ENCODE peak calls at places on chromosomes 16 and 17, in seven cellular contexts. D is lung, Q is ascending aorta, H is BJ, O is pancreas, K is PC-3, P is fibroblast of lung. T is an unnamed sample.

GRCh38 chr16:72938426-72939164 is 109.3 kb downstream of the ZFHX3 start:
- DNase-seq in O (peak; percentile 64), D (peak; percentile 68), K (peak; percentile 67), H (no peak), P (peak; percentile 94), Q (peak; percentile 94), T (peak; percentile 28)

GRCh38 chr16:89883346-89884040 is 10.1 kb downstream of the TCF25 start:
- DNase-seq in P (no peak), Q (no peak), O (no peak), H (no peak), K (no peak), D (no peak), T (no peak)

GRCh38 chr17:80527016-80527645 is 17.5 kb upstream of the RPTOR start:
- DNase-seq in P (no peak), K (peak; percentile 36), Q (no peak), O (no peak), H (no peak), D (no peak), T (peak; percentile 71)

GRCh38 chr16:57988929-57989328 is 11.5 kb downstream of the ZNF319 start:
- DNase-seq in O (no peak), Q (no peak), H (no peak), D (no peak), P (no peak), K (no peak), T (peak; percentile 92)

GRCh38 chr16:49834496-49835009 is 21.4 kb downstream of the ZNF423 start:
- DNase-seq in Q (peak; percentile 88), K (no peak), P (peak; percentile 41), H (no peak), D (no peak), O (no peak), T (no peak)

GRCh38 chr17:76630151-76630550 is 13.4 kb downstream of the ST6GALNAC1 start:
- DNase-seq in P (no peak), Q (no peak), H (no peak), D (no peak), K (no peak), O (no peak), T (no peak)

GRCh38 chr16:728890-729744 is 2.2 kb downstream of the HAGHL start:
- DNase-seq in K (no peak), P (no peak), Q (no peak), D (no peak), H (no peak), O (peak; percentile 46), T (no peak)

GRCh38 chr16:17058471-17058870 is 412.3 kb downstream of the XYLT1 start:
- DNase-seq in K (no peak), O (no peak), P (no peak), D (peak; percentile 14), H (no peak), Q (no peak), T (no peak)

GRCh38 chr17:55540414-55541091 is 29.3 kb upstream of the SMIM36 start:
- DNase-seq in P (peak; percentile 17), O (no peak), Q (no peak), H (peak; percentile 27), K (peak; percentile 89), D (no peak), T (peak; percentile 77)

GRCh38 chr16:46894011-46894672 is 10.0 kb downstream of the GPT2 start:
- DNase-seq in P (peak; percentile 42), K (no peak), H (no peak), O (peak; percentile 79), D (no peak), Q (no peak), T (no peak)

GRCh38 chr17:29682987-29683386 is 60.3 kb upstream of the CORO6 start:
- DNase-seq in H (no peak), Q (no peak), D (no peak), K (no peak), P (no peak), O (no peak), T (no peak)

GRCh38 chr16:87829988-87830672 is 39.2 kb downstream of the SLC7A5 start:
- DNase-seq in D (no peak), O (no peak), Q (no peak), H (no peak), P (no peak), K (no peak), T (no peak)

GRCh38 chr17:17119533-17119932 is 77.3 kb downstream of the MPRIP start:
- DNase-seq in Q (no peak), H (no peak), O (no peak), K (peak; percentile 66), P (peak; percentile 76), D (no peak), T (peak; percentile 82)

DNA sequence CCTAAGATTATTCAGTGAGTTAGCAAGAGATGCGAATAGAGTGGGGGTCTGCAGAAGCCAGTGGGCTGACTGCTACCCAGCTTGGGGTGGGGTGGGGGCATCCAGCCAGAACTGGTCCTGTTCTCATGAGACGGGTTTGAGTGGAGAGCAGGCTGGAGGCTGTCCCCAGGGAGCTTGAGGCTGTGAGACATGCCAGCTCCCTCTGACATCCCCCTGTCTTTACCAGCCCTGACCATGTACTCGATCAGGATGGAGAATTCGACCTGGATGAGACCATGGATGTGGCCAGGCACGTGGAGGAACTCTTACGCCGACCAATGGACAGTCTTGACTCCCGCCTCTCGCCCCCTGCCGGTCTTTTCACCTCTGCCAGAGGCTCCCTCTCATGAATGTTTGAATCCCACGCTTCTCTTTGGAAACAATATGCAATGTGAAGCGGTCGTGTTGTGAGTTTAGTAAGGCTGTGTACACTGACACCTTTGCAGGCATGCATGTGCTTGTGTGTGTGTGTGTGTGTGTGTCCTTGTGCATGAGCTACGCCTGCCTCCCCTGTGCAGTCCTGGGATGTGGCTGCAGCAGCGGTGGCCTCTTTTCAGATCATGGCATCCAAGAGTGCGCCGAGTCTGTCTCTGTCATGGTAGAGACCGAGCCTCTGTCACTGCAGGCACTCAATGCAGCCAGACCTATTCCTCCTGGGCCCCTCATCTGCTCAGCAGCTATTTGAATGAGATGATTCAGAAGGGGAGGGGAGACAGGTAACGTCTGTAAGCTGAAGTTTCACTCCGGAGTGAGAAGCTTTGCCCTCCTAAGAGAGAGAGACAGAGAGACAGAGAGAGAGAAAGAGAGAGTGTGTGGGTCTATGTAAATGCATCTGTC is 22.2 kb downstream of the STAT5A start:
- DNase-seq in Q (no peak), K (no peak), P (no peak), O (no peak), H (no peak), D (no peak), T (no peak)
- H3K4me3 ChIP-seq in Q (no peak overlapping the region), K (no peak overlapping the region), P (no peak overlapping the region), O (no peak overlapping the region), H (no peak overlapping the region), D (no peak overlapping the region), T (no peak overlapping the region)

DNA sequence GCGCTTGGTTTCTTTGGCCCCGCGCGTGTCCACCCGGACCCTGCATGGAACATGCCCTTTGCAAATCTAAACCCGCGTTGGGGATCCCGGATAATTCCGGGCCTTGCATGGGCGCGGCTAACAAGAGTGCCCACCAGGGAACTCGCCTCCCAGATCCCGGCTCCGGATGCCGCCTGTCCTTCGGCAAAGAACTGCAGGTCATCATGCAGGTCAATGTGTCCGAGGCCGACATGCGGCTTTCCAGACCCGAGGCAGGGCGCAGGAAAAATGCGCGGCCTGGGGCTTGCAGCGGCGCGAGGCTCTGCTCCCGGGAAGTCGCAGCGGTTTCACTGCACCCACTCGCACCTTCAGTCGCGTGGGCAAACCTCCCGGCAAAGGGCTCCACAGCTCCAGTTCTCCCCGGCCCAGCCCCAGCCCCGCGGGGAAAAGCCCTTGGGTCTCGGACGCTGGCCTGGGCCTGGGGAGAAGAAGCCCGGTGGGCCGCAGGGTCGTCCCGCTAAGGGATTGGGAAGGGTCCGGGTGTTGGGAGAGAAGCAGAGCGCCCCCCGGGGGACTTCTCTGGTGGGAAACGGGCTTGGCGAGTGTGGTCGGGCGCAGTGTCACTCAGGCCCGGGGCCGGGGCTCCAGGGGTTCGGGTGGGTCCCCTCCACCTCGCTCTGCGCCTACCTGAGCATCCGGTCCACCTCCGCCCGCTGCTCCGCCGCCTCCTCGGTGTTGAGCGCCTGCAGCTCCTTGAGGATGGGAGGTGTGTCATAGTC is 805 bp downstream of the HNF1B start:
- DNase-seq in Q (no peak), D (peak; percentile 49), H (no peak), O (peak; percentile 65), K (peak; percentile 24), P (no peak), T (no peak)
- TF ChIP-seq CTCF in Q (no peak), D (no peak), H (no peak), O (no peak), K (no peak), P (no peak), T (no peak)

DNA sequence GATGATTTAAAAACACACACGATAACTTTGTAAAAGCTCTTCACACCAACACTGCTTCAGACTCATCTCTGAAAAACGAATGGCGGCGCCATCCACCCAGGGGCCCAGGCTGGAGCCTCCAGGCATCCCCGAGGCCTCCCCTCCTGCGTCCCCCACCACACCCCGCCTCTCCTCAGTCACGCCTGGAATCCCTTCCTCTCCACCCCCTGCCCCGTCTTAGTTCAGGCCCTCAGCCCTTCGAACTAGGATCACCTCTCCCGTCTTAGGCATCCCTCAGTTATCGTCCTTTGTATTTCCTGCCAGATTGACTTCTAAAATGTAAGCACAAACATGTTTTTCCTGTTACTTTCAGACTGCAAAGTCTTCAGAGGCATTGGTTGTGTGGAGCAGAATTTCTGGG is 58.3 kb downstream of the NDEL1 start:
- DNase-seq in K (no peak), Q (peak; percentile 62), O (no peak), P (no peak), H (no peak), D (no peak), T (no peak)
- H3K36me3 ChIP-seq in K (no peaks in the 10 kb centered on the region), Q (peaks cover 100% of the 10 kb centered on the region), O (no peaks in the 10 kb centered on the region), P (peaks cover 9% of the 10 kb centered on the region), H (peaks cover 25% of the 10 kb centered on the region), D (peaks cover 13% of the 10 kb centered on the region), T (peaks cover 14% of the 10 kb centered on the region)

GRCh38 chr16:68640972-68641371 is 4.1 kb upstream of the CDH3 start:
- DNase-seq in H (peak; percentile 19), Q (no peak), K (peak; percentile 82), P (no peak), O (no peak), D (no peak), T (peak; percentile 88)

GRCh38 chr16:68642436-68643064 is 2.6 kb upstream of the CDH3 start:
- DNase-seq in D (peak; percentile 67), Q (no peak), O (no peak), P (no peak), K (no peak), H (no peak), T (peak; percentile 78)

GRCh38 chr16:68643227-68643626 is 1.9 kb upstream of the CDH3 start:
- DNase-seq in H (no peak), P (no peak), K (no peak), Q (no peak), O (no peak), D (no peak), T (no peak)

GRCh38 chr16:68643847-68644246 is 1.3 kb upstream of the CDH3 start:
- DNase-seq in D (no peak), P (no peak), H (no peak), K (no peak), Q (no peak), O (no peak), T (no peak)

GRCh38 chr16:68642047-68642435 is 3.1 kb upstream of the CDH3 start:
- DNase-seq in O (no peak), K (no peak), Q (no peak), D (no peak), H (no peak), P (no peak), T (no peak)
- H3K4me3 ChIP-seq in O (no peak overlapping the region), K (no peak overlapping the region), Q (no peak overlapping the region), D (no peak overlapping the region), H (no peak overlapping the region), P (no peak overlapping the region), T (no peak overlapping the region)

T was measured in bronchial epithelial cell.